ENCODE peak calls at places on chromosomes 7 and 10, in six cellular contexts. One of them, this sample, is unnamed.

GRCh38 chr10:28947209-28947608 is 269.9 kb downstream of the BAMBI start:
- DNase-seq in GM13977: no peak
- DNase-seq in osteocyte: no peak
- DNase-seq in astrocyte of the cerebellum: no peak
- DNase-seq in ascending aorta: no peak
- DNase-seq in fibroblast of the aortic adventitia: peak
- DNase-seq in this sample: no peak

GRCh38 chr7:141012696-141013344 is 1.9 kb downstream of the MRPS33 start:
- DNase-seq in astrocyte of the cerebellum: no peak
- DNase-seq in GM13977: no peak
- DNase-seq in fibroblast of the aortic adventitia: no peak
- DNase-seq in ascending aorta: no peak
- DNase-seq in osteocyte: no peak
- DNase-seq in this sample: no peak

GRCh38 chr10:33277135-33277536 is 57.3 kb downstream of the NRP1 start:
- DNase-seq in GM13977: no peak
- DNase-seq in astrocyte of the cerebellum: no peak
- DNase-seq in ascending aorta: peak
- DNase-seq in fibroblast of the aortic adventitia: no peak
- DNase-seq in osteocyte: no peak
- DNase-seq in this sample: no peak

GRCh38 chr7:12458520-12459131 is 55.0 kb upstream of the VWDE start:
- DNase-seq in ascending aorta: no peak
- DNase-seq in astrocyte of the cerebellum: peak
- DNase-seq in osteocyte: no peak
- DNase-seq in fibroblast of the aortic adventitia: peak
- DNase-seq in GM13977: peak
- DNase-seq in this sample: peak

GRCh38 chr10:90592903-90593302 is 264.9 kb downstream of the HTR7 start:
- DNase-seq in osteocyte: no peak
- DNase-seq in GM13977: peak
- DNase-seq in fibroblast of the aortic adventitia: peak
- DNase-seq in astrocyte of the cerebellum: peak
- DNase-seq in ascending aorta: peak
- DNase-seq in this sample: peak

GRCh38 chr7:123729217-123729578 is 19.6 kb downstream of the WASL start:
- DNase-seq in fibroblast of the aortic adventitia: no peak
- DNase-seq in ascending aorta: no peak
- DNase-seq in astrocyte of the cerebellum: no peak
- DNase-seq in osteocyte: no peak
- DNase-seq in GM13977: no peak
- DNase-seq in this sample: no peak

GRCh38 chr7:84188811-84189405 is 5.7 kb downstream of the SEMA3A start:
- DNase-seq in ascending aorta: no peak
- DNase-seq in astrocyte of the cerebellum: no peak
- DNase-seq in osteocyte: no peak
- DNase-seq in GM13977: no peak
- DNase-seq in fibroblast of the aortic adventitia: peak
- DNase-seq in this sample: no peak

GRCh38 chr7:126578338-126578737 is 674.4 kb downstream of the GRM8 start:
- DNase-seq in GM13977: no peak
- DNase-seq in ascending aorta: no peak
- DNase-seq in astrocyte of the cerebellum: no peak
- DNase-seq in osteocyte: no peak
- DNase-seq in fibroblast of the aortic adventitia: no peak
- DNase-seq in this sample: no peak

GRCh38 chr7:42315631-42316030 is 78.6 kb upstream of the GLI3 start:
- DNase-seq in astrocyte of the cerebellum: peak
- DNase-seq in GM13977: no peak
- DNase-seq in fibroblast of the aortic adventitia: no peak
- DNase-seq in ascending aorta: no peak
- DNase-seq in osteocyte: no peak
- DNase-seq in this sample: no peak

GRCh38 chr7:16345979-16346958 is 75.1 kb downstream of the CRPPA start:
- DNase-seq in osteocyte: no peak
- DNase-seq in ascending aorta: no peak
- DNase-seq in astrocyte of the cerebellum: peak
- DNase-seq in GM13977: no peak
- DNase-seq in fibroblast of the aortic adventitia: peak
- DNase-seq in this sample: no peak

GRCh38 chr10:3773465-3774017 is 11.5 kb downstream of the KLF6 start:
- DNase-seq in astrocyte of the cerebellum: no peak
- DNase-seq in GM13977: no peak
- DNase-seq in fibroblast of the aortic adventitia: peak
- DNase-seq in ascending aorta: peak
- DNase-seq in osteocyte: no peak
- DNase-seq in this sample: no peak

GRCh38 chr10:104274762-104275721 is 6.1 kb downstream of the GSTO2 start:
- DNase-seq in fibroblast of the aortic adventitia: peak
- DNase-seq in astrocyte of the cerebellum: no peak
- DNase-seq in osteocyte: no peak
- DNase-seq in GM13977: peak
- DNase-seq in ascending aorta: no peak
- DNase-seq in this sample: peak
- TF ChIP-seq CTCF in fibroblast of the aortic adventitia: peak
- TF ChIP-seq CTCF in astrocyte of the cerebellum: peak
- TF ChIP-seq CTCF in osteocyte: peak
- TF ChIP-seq CTCF in GM13977: peak
- TF ChIP-seq CTCF in ascending aorta: peak
- TF ChIP-seq CTCF in this sample: peak

DNA sequence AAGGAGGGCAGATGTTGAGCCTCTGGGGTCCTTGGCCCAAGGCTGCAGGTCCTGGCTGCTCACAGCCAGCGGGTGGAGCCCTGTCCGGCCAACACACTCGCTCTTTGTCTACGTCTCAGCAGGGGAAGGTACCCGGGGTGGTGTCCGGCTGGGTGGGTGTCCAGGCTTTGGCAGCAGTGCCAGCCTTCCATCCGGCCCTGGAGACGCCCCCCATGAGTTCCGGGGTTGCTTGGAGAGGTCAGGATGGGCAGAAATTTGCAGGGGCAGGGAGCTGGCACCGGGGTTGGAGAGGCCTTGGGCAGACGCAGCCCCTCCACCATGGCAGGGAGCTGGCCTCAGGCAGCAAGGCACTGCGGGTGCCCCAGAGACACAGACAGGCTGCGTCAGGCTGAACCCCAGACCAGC is 42.2 kb upstream of the ELN start:
- DNase-seq in astrocyte of the cerebellum: no peak
- DNase-seq in fibroblast of the aortic adventitia: no peak
- DNase-seq in GM13977: no peak
- DNase-seq in osteocyte: no peak
- DNase-seq in ascending aorta: no peak
- DNase-seq in this sample: no peak
- TF ChIP-seq CTCF in astrocyte of the cerebellum: peak
- TF ChIP-seq CTCF in fibroblast of the aortic adventitia: no peak
- TF ChIP-seq CTCF in GM13977: no peak
- TF ChIP-seq CTCF in osteocyte: no peak
- TF ChIP-seq CTCF in ascending aorta: no peak
- TF ChIP-seq CTCF in this sample: no peak

DNA sequence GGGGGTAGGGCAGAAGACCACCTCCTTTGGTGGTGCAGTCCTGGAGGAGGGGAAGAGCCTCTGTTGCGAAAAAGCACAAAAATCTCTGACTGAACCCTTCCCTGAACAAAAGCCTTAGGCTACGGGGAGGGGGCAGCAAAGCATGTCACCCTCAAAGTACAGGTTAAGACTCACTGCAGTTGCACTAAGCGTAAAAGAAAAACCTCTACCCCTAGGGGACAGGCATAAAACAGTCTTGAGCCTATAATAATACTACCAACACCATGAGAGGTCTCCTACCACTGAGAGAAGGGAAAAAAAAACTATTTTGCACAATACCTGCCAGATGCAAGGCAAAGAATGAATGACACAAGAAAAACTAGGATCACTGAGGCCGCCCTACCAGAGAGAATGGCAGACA is 17.3 kb downstream of the TNPO3 start:
- DNase-seq in astrocyte of the cerebellum: no peak
- DNase-seq in GM13977: no peak
- DNase-seq in fibroblast of the aortic adventitia: no peak
- DNase-seq in ascending aorta: no peak
- DNase-seq in osteocyte: no peak
- DNase-seq in this sample: no peak
- TF ChIP-seq CTCF in astrocyte of the cerebellum: no peak
- TF ChIP-seq CTCF in GM13977: no peak
- TF ChIP-seq CTCF in fibroblast of the aortic adventitia: no peak
- TF ChIP-seq CTCF in ascending aorta: no peak
- TF ChIP-seq CTCF in osteocyte: no peak
- TF ChIP-seq CTCF in this sample: no peak

GRCh38 chr10:121679916-121680315 is 81.7 kb upstream of the FGFR2 start:
- DNase-seq in fibroblast of the aortic adventitia: no peak
- DNase-seq in astrocyte of the cerebellum: no peak
- DNase-seq in osteocyte: no peak
- DNase-seq in GM13977: no peak
- DNase-seq in ascending aorta: no peak
- DNase-seq in this sample: no peak
- TF ChIP-seq CTCF in fibroblast of the aortic adventitia: no peak
- TF ChIP-seq CTCF in astrocyte of the cerebellum: no peak
- TF ChIP-seq CTCF in osteocyte: no peak
- TF ChIP-seq CTCF in GM13977: no peak
- TF ChIP-seq CTCF in ascending aorta: no peak
- TF ChIP-seq CTCF in this sample: no peak

This sample was measured in GM13976.